ENCODE peak calls at places on chromosomes 5 and 9, in seven cellular contexts. B is CD8-positive, alpha-beta T cell; M is heart left ventricle; X is pancreas; W is GM23248; N is neural progenitor cell; O is A549. C is an unnamed sample.

GRCh38 chr9:3884736-3885135 is 358.9 kb upstream of the RFX3 start:
- DNase-seq in B (no peak), X (no peak), W (no peak), O (no peak), N (peak; percentile 62), M (no peak), C (no peak)

GRCh38 chr5:178194026-178194425 is 6.9 kb upstream of the GMCL2 start:
- DNase-seq in O (no peak), M (no peak), X (no peak), N (no peak), B (no peak), W (no peak), C (no peak)

GRCh38 chr5:134383980-134384697 is 12.8 kb downstream of the UBE2B start:
- DNase-seq in X (no peak), M (no peak), N (no peak), O (no peak), W (no peak), B (no peak), C (no peak)

GRCh38 chr5:83104031-83104430 is 26.7 kb downstream of the XRCC4 start:
- DNase-seq in N (no peak), B (no peak), O (no peak), W (peak; percentile 60), X (no peak), M (no peak), C (no peak)

GRCh38 chr5:59458321-59458720 is 435.2 kb downstream of the PDE4D start:
- DNase-seq in W (no peak), O (no peak), M (no peak), X (no peak), N (no peak), B (no peak), C (no peak)

GRCh38 chr5:10703676-10704075 is 57.4 kb downstream of the DAP start:
- DNase-seq in W (no peak), B (no peak), N (no peak), O (no peak), M (no peak), X (peak; percentile 75), C (no peak)

GRCh38 chr5:154696891-154697290 is 58.3 kb upstream of the LARP1 start:
- DNase-seq in W (no peak), X (no peak), M (no peak), O (no peak), B (no peak), N (no peak), C (no peak)

GRCh38 chr9:117164512-117164911 is 250.3 kb downstream of the ASTN2 start:
- DNase-seq in B (no peak), W (no peak), N (no peak), M (no peak), O (no peak), X (no peak), C (no peak)

GRCh38 chr5:52928664-52929063 is 60.5 kb upstream of the ITGA2 start:
- DNase-seq in N (no peak), M (no peak), B (no peak), W (no peak), O (no peak), X (no peak), C (no peak)

GRCh38 chr9:38032266-38032830 is 36.7 kb downstream of the SHB start:
- DNase-seq in B (no peak), O (no peak), W (no peak), M (no peak), N (no peak), X (peak; percentile 76), C (no peak)

GRCh38 chr9:109794361-109795012 is 14.5 kb downstream of the PALM2AKAP2 start:
- DNase-seq in B (no peak), M (no peak), N (peak; percentile 20), X (no peak), W (peak; percentile 60), O (no peak), C (no peak)

DNA sequence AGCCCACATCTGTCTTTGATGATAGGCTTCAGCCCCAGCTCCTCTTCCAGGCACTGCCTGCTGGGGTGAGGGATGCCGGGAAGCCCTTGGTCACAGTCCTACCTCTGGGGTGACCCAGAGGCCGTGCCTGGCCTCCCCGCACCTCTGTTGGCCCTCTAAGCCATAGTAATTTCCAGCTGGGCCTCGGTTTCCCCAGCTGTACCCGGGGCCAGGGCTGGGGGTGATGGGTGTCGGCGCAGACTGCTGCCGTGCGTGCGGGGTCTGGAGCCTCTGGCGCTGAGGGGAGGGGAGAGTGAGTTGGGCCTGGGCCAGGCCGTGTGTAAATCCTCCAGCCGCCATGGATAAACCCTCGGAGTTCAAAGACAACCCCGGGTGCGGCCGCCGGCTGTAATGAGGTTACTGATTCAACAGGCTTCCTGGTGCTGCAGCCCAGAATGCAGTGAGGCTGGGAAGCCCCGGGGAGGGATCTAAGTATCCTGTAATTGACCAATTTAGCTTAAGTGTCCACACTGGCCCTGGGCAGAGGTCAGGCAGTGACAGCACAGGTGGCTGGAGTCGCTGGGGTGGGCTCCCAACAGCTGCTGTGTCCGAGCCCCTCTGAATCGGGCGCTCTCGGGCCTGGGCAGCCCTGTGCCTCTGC is 7.1 kb downstream of the RXRA start:
- DNase-seq in W (peak; percentile 46), B (no peak), M (peak; percentile 45), X (no peak), N (no peak), O (no peak), C (peak; percentile 85)
- H3K27ac ChIP-seq in W (no peak overlapping the region), B (no peak overlapping the region), M (peak overlapping the region; percentile 48), X (peak overlapping the region; percentile 44), N (no peak overlapping the region), O (peak overlapping the region; percentile 4), C (no peak overlapping the region)

DNA sequence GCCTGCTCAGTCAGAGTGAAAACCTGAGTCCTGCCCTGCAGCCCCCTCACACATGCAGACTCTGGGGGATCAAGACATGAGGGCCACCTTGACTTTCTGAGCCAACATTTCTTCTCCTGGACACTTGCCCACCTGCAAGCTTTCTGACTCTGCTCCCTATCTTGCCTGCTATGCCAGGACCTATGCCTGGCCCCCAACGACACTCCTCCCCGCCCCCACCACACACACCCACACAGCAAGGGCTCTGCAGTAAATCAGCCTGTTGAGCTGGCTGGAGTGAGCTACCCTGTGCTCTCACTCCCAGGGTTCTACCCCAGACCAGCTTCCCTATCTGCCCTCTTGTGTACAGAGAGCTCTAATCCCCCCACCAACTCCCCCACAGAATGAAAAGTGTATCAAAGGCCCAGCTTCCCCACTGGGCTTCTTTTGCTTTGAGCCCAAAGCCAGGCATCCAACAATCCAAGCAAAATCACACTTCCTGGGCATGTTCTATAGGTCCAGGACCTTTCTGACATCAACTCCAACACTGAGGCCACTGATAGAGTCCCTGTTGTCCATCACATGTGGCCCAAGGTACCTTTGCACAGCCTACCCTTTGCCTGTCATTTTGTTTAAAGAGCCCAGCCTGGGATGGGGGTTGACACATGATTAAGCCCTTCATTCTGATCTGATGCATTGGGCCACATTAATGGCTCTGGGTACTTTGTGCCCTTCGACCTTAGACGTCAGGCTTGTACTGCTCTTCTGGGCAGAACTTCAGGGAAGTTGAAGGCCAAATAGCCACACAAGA is 7.2 kb downstream of the PDLIM4 start:
- DNase-seq in M (no peak), W (peak; percentile 40), B (no peak), O (no peak), N (no peak), X (no peak), C (peak; percentile 50)
- H3K27ac ChIP-seq in M (peak overlapping the region; percentile 74), W (peak overlapping the region; percentile 93), B (no peak overlapping the region), O (peak overlapping the region; percentile 77), N (no peak overlapping the region), X (peak overlapping the region; percentile 70), C (peak overlapping the region; percentile 98)

GRCh38 chr5:45695680-45696093 is 493 bp downstream of the HCN1 start:
- DNase-seq in M (no peak), O (no peak), N (no peak), X (no peak), B (no peak), W (no peak), C (peak; percentile 19)
- H3K27ac ChIP-seq in M (no peak overlapping the region), O (no peak overlapping the region), N (no peak overlapping the region), X (no peak overlapping the region), B (no peak overlapping the region), W (no peak overlapping the region), C (no peak overlapping the region)

GRCh38 chr5:126357585-126358342 is 65.4 kb upstream of the GRAMD2B start:
- DNase-seq in W (no peak), M (no peak), X (no peak), O (no peak), N (no peak), B (no peak), C (no peak)
- H3K27ac ChIP-seq in W (no peak overlapping the region), M (no peak overlapping the region), X (no peak overlapping the region), O (no peak overlapping the region), N (no peak overlapping the region), B (no peak overlapping the region), C (no peak overlapping the region)

GRCh38 chr5:65823174-65823573 is 101.2 kb downstream of the NLN start:
- DNase-seq in N (no peak), W (no peak), X (no peak), B (no peak), O (peak; percentile 62), M (no peak), C (no peak)

GRCh38 chr5:65828022-65828421 is 98.4 kb upstream of the ERBIN start:
- DNase-seq in N (no peak), W (peak; percentile 18), M (no peak), O (no peak), B (no peak), X (no peak), C (no peak)

GRCh38 chr5:65828507-65828906 is 97.9 kb upstream of the ERBIN start:
- DNase-seq in M (no peak), O (no peak), N (no peak), X (no peak), B (no peak), W (peak; percentile 86), C (no peak)

GRCh38 chr5:65823820-65824445 is 101.9 kb downstream of the NLN start:
- DNase-seq in M (no peak), B (no peak), N (no peak), X (no peak), O (no peak), W (no peak), C (no peak)

GRCh38 chr5:65825388-65826328 is 100.7 kb upstream of the ERBIN start:
- DNase-seq in W (no peak), M (no peak), O (no peak), N (no peak), X (no peak), B (no peak), C (no peak)
- H3K27ac ChIP-seq in W (no peak overlapping the region), M (no peak overlapping the region), O (no peak overlapping the region), N (no peak overlapping the region), X (no peak overlapping the region), B (no peak overlapping the region), C (no peak overlapping the region)

DNA sequence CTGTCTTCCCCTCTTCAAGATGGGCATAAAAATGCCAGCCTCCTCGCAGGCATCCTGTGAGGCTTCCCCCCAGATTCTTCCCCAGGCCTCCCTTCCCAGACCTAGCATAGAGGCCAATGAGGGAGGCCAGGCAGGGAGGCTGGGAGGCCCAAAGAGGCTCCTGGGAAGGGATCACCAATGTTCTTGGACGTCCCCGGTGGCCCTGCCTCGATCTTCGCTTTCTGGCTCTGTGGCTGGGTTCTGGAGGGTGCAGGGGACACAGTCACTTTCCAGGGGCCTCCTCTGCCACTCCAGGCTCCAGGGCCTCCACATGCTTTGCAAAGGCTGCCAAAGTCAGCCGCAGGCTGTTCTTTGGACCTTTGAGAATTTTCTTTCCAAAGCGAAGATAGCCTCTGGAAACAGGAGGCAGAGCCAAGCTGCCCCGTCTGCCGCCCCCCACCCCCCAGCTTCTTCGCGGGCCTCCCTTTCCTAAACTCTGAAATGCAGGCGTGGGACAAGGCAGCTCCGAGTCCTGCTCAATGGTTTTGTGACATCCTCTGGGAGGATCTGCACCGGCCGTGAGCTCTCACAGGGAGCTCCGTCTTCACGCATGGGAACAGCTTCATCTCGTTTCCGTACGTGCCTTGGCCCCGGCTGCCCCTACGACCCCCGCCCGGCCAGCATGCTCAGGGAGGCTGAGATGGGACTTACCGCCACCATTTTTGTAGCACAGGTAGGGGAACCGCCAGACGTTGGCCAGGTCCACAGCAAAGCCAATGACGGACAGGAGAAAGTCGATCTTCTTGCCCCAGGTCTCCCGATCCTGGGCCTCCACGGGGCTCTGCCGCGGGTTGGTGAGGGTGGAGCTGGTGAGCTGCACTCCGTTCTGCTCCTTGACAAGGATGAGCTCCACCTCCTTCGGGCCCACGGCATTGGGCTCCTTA is 2.8 kb downstream of the SLC6A3 start:
- DNase-seq in N (no peak), M (no peak), X (peak; percentile 43), W (no peak), B (no peak), O (no peak), C (peak; percentile 66)
- H3K27ac ChIP-seq in N (no peak overlapping the region), M (no peak overlapping the region), X (no peak overlapping the region), W (no peak overlapping the region), B (no peak overlapping the region), O (no peak overlapping the region), C (no peak overlapping the region)

C was measured in osteoblast.